ENCODE peak calls at places on chromosomes 6 and 20, in seven cellular contexts. One of them, this sample, is unnamed. For H3K27me3, the result is how much of the 10 kb centered on the place peaks cover.

GRCh38 chr6:128601060-128601459 is 80.7 kb upstream of the PTPRK start:
- DNase-seq in fibroblast of lung: peak
- DNase-seq in neural progenitor cell: no peak
- DNase-seq in hepatocyte: peak
- DNase-seq in endothelial cell of umbilical vein: peak
- DNase-seq in GM23338: no peak
- DNase-seq in PC-3: peak
- DNase-seq in this sample: no peak

GRCh38 chr20:24423794-24424307 is 45.6 kb upstream of the SYNDIG1 start:
- DNase-seq in hepatocyte: no peak
- DNase-seq in PC-3: no peak
- DNase-seq in fibroblast of lung: no peak
- DNase-seq in endothelial cell of umbilical vein: no peak
- DNase-seq in neural progenitor cell: no peak
- DNase-seq in GM23338: no peak
- DNase-seq in this sample: no peak

GRCh38 chr6:30061766-30062458 is 847 bp downstream of the POLR1H start:
- DNase-seq in fibroblast of lung: peak
- DNase-seq in endothelial cell of umbilical vein: no peak
- DNase-seq in hepatocyte: peak
- DNase-seq in PC-3: peak
- DNase-seq in GM23338: peak
- DNase-seq in neural progenitor cell: no peak
- DNase-seq in this sample: peak

GRCh38 chr6:152824666-152825065 is 74.1 kb downstream of the VIP start:
- DNase-seq in neural progenitor cell: no peak
- DNase-seq in fibroblast of lung: no peak
- DNase-seq in GM23338: no peak
- DNase-seq in hepatocyte: no peak
- DNase-seq in PC-3: no peak
- DNase-seq in endothelial cell of umbilical vein: no peak
- DNase-seq in this sample: no peak

GRCh38 chr6:3057063-3057462 is 11.2 kb upstream of the RIPK1 start:
- DNase-seq in endothelial cell of umbilical vein: no peak
- DNase-seq in fibroblast of lung: no peak
- DNase-seq in PC-3: no peak
- DNase-seq in GM23338: no peak
- DNase-seq in hepatocyte: no peak
- DNase-seq in neural progenitor cell: no peak
- DNase-seq in this sample: no peak

GRCh38 chr6:1091905-1092304 is 220.0 kb upstream of the FOXQ1 start:
- DNase-seq in neural progenitor cell: no peak
- DNase-seq in hepatocyte: peak
- DNase-seq in endothelial cell of umbilical vein: no peak
- DNase-seq in GM23338: no peak
- DNase-seq in PC-3: no peak
- DNase-seq in fibroblast of lung: no peak
- DNase-seq in this sample: no peak

GRCh38 chr6:69732640-69733039 is 64.2 kb downstream of the LMBRD1 start:
- DNase-seq in GM23338: no peak
- DNase-seq in fibroblast of lung: peak
- DNase-seq in neural progenitor cell: no peak
- DNase-seq in hepatocyte: peak
- DNase-seq in PC-3: peak
- DNase-seq in endothelial cell of umbilical vein: peak
- DNase-seq in this sample: no peak

GRCh38 chr20:15619341-15619740 is 953.9 kb downstream of the KIF16B start:
- DNase-seq in fibroblast of lung: no peak
- DNase-seq in GM23338: no peak
- DNase-seq in PC-3: no peak
- DNase-seq in neural progenitor cell: no peak
- DNase-seq in hepatocyte: no peak
- DNase-seq in endothelial cell of umbilical vein: no peak
- DNase-seq in this sample: no peak

GRCh38 chr20:15818651-15819071 is 754.6 kb downstream of the KIF16B start:
- DNase-seq in PC-3: peak
- DNase-seq in hepatocyte: no peak
- DNase-seq in GM23338: no peak
- DNase-seq in fibroblast of lung: no peak
- DNase-seq in neural progenitor cell: peak
- DNase-seq in endothelial cell of umbilical vein: no peak
- DNase-seq in this sample: peak

GRCh38 chr6:45658396-45658795 is 280.7 kb upstream of the SUPT3H start:
- DNase-seq in GM23338: no peak
- DNase-seq in endothelial cell of umbilical vein: no peak
- DNase-seq in hepatocyte: no peak
- DNase-seq in PC-3: no peak
- DNase-seq in fibroblast of lung: no peak
- DNase-seq in neural progenitor cell: no peak
- DNase-seq in this sample: no peak

GRCh38 chr6:110233769-110234374 is 53.6 kb downstream of the CDC40 start:
- DNase-seq in GM23338: no peak
- DNase-seq in endothelial cell of umbilical vein: no peak
- DNase-seq in hepatocyte: no peak
- DNase-seq in fibroblast of lung: peak
- DNase-seq in PC-3: no peak
- DNase-seq in neural progenitor cell: no peak
- DNase-seq in this sample: no peak

GRCh38 chr6:4853782-4854511 is 77.7 kb downstream of the CDYL start:
- DNase-seq in hepatocyte: peak
- DNase-seq in PC-3: peak
- DNase-seq in fibroblast of lung: no peak
- DNase-seq in neural progenitor cell: no peak
- DNase-seq in endothelial cell of umbilical vein: no peak
- DNase-seq in GM23338: no peak
- DNase-seq in this sample: peak

GRCh38 chr6:51843470-51844390 is 243.7 kb downstream of the PKHD1 start:
- DNase-seq in endothelial cell of umbilical vein: no peak
- DNase-seq in PC-3: no peak
- DNase-seq in neural progenitor cell: no peak
- DNase-seq in fibroblast of lung: no peak
- DNase-seq in GM23338: no peak
- DNase-seq in hepatocyte: no peak
- DNase-seq in this sample: no peak

GRCh38 chr6:152572395-152573061 is 64.6 kb downstream of the SYNE1 start:
- DNase-seq in PC-3: peak
- DNase-seq in endothelial cell of umbilical vein: peak
- DNase-seq in neural progenitor cell: no peak
- DNase-seq in fibroblast of lung: peak
- DNase-seq in GM23338: peak
- DNase-seq in hepatocyte: no peak
- DNase-seq in this sample: no peak

GRCh38 chr6:73085362-73085975 is 139.8 kb downstream of the KHDC1L start:
- DNase-seq in hepatocyte: no peak
- DNase-seq in neural progenitor cell: peak
- DNase-seq in GM23338: peak
- DNase-seq in fibroblast of lung: no peak
- DNase-seq in endothelial cell of umbilical vein: no peak
- DNase-seq in PC-3: no peak
- DNase-seq in this sample: no peak

GRCh38 chr20:50646483-50646996 is 44.8 kb downstream of the RIPOR3 start:
- DNase-seq in fibroblast of lung: peak
- DNase-seq in neural progenitor cell: no peak
- DNase-seq in endothelial cell of umbilical vein: no peak
- DNase-seq in GM23338: no peak
- DNase-seq in PC-3: peak
- DNase-seq in hepatocyte: no peak
- DNase-seq in this sample: no peak

GRCh38 chr20:62236200-62236599 is 2.1 kb upstream of the OSBPL2 start:
- DNase-seq in GM23338: no peak
- DNase-seq in fibroblast of lung: no peak
- DNase-seq in PC-3: no peak
- DNase-seq in hepatocyte: no peak
- DNase-seq in neural progenitor cell: no peak
- DNase-seq in endothelial cell of umbilical vein: no peak
- DNase-seq in this sample: no peak

GRCh38 chr6:44010411-44011349 is 116.6 kb downstream of the MRPL14 start:
- DNase-seq in fibroblast of lung: peak
- DNase-seq in endothelial cell of umbilical vein: no peak
- DNase-seq in hepatocyte: no peak
- DNase-seq in GM23338: no peak
- DNase-seq in PC-3: peak
- DNase-seq in neural progenitor cell: no peak
- DNase-seq in this sample: peak

GRCh38 chr6:44011350-44011925 is 115.8 kb downstream of the MRPL14 start:
- DNase-seq in fibroblast of lung: no peak
- DNase-seq in endothelial cell of umbilical vein: no peak
- DNase-seq in hepatocyte: no peak
- DNase-seq in neural progenitor cell: no peak
- DNase-seq in PC-3: peak
- DNase-seq in GM23338: no peak
- DNase-seq in this sample: no peak

GRCh38 chr6:44008821-44009370 is 118.4 kb downstream of the MRPL14 start:
- DNase-seq in hepatocyte: no peak
- DNase-seq in fibroblast of lung: no peak
- DNase-seq in neural progenitor cell: no peak
- DNase-seq in PC-3: no peak
- DNase-seq in endothelial cell of umbilical vein: no peak
- DNase-seq in GM23338: no peak
- DNase-seq in this sample: no peak

GRCh38 chr6:44009425-44010321 is 117.6 kb downstream of the MRPL14 start:
- DNase-seq in PC-3: peak
- DNase-seq in fibroblast of lung: no peak
- DNase-seq in hepatocyte: no peak
- DNase-seq in GM23338: no peak
- DNase-seq in endothelial cell of umbilical vein: no peak
- DNase-seq in neural progenitor cell: no peak
- DNase-seq in this sample: peak

DNA sequence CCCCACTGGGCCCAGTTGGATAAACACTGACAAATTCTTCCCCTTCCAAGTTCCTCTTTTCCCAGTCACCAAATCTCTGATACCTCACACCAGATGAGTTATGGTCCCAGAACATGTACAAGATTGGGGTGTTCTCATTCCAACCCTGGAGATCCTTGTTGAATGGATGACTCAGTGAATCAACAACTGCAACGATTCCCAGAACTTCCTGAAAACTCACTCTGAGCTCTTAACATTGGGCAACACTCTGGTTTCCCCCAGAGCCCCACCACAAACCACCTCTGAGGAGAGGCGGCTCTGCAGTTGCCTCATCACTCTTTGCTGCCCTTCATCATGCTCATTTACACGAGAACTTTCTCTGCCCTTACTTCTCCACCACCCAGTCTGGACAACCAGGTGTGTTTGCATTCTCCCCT is 115.2 kb downstream of the MRPL14 start:
- DNase-seq in hepatocyte: no peak
- DNase-seq in endothelial cell of umbilical vein: peak
- DNase-seq in neural progenitor cell: no peak
- DNase-seq in PC-3: peak
- DNase-seq in fibroblast of lung: peak
- DNase-seq in GM23338: no peak
- DNase-seq in this sample: peak
- TF ChIP-seq EZH2 in hepatocyte: no peak
- TF ChIP-seq EZH2 in endothelial cell of umbilical vein: no peak
- TF ChIP-seq EZH2 in neural progenitor cell: no peak
- TF ChIP-seq EZH2 in PC-3: no peak
- TF ChIP-seq EZH2 in fibroblast of lung: no peak
- TF ChIP-seq EZH2 in GM23338: no peak
- TF ChIP-seq EZH2 in this sample: no peak

GRCh38 chr20:5131502-5131901 is 4.7 kb downstream of the CDS2 start:
- DNase-seq in neural progenitor cell: no peak
- DNase-seq in GM23338: no peak
- DNase-seq in PC-3: no peak
- DNase-seq in endothelial cell of umbilical vein: no peak
- DNase-seq in hepatocyte: no peak
- DNase-seq in fibroblast of lung: no peak
- DNase-seq in this sample: no peak
- H3K4me3 ChIP-seq in neural progenitor cell: no peak
- H3K4me3 ChIP-seq in GM23338: no peak
- H3K4me3 ChIP-seq in PC-3: no peak
- H3K4me3 ChIP-seq in endothelial cell of umbilical vein: no peak
- H3K4me3 ChIP-seq in hepatocyte: no peak
- H3K4me3 ChIP-seq in fibroblast of lung: no peak
- H3K4me3 ChIP-seq in this sample: no peak

DNA sequence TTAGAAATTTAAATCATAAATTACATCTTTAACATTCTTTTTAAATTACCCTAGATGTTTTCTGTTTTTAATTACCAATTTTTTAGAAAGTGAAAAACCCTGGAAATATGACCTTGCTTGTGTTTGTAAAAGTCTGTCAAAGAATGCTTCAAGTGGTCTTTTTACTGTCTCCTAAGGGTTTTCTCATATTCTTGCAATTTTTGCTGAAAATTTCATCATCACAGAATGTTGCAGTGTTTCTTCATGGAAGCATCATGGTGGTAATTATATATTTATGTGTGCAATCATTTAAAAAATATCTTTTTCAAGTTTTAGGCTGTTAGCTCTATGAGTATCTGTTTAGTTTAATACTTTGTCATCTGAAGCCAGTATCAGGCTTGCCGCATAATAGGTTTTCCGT is 178.2 kb downstream of the HDGFL1 start:
- DNase-seq in fibroblast of lung: peak
- DNase-seq in endothelial cell of umbilical vein: no peak
- DNase-seq in GM23338: no peak
- DNase-seq in hepatocyte: no peak
- DNase-seq in neural progenitor cell: no peak
- DNase-seq in PC-3: no peak
- DNase-seq in this sample: no peak
- H3K27me3 ChIP-seq in fibroblast of lung: under half
- H3K27me3 ChIP-seq in endothelial cell of umbilical vein: under half
- H3K27me3 ChIP-seq in GM23338: under half
- H3K27me3 ChIP-seq in hepatocyte: under half
- H3K27me3 ChIP-seq in neural progenitor cell: under half
- H3K27me3 ChIP-seq in PC-3: under half
- H3K27me3 ChIP-seq in this sample: under half

GRCh38 chr20:64051033-64051452 is 1.6 kb upstream of the SOX18 start:
- DNase-seq in hepatocyte: no peak
- DNase-seq in fibroblast of lung: no peak
- DNase-seq in PC-3: no peak
- DNase-seq in GM23338: no peak
- DNase-seq in endothelial cell of umbilical vein: no peak
- DNase-seq in neural progenitor cell: no peak
- DNase-seq in this sample: no peak

GRCh38 chr20:64049060-64049886 is at the start of gene SOX18:
- DNase-seq in GM23338: peak
- DNase-seq in endothelial cell of umbilical vein: peak
- DNase-seq in fibroblast of lung: peak
- DNase-seq in PC-3: peak
- DNase-seq in neural progenitor cell: peak
- DNase-seq in hepatocyte: peak
- DNase-seq in this sample: no peak

GRCh38 chr20:64050261-64051032 is 1.0 kb upstream of the SOX18 start:
- DNase-seq in GM23338: peak
- DNase-seq in PC-3: no peak
- DNase-seq in neural progenitor cell: no peak
- DNase-seq in endothelial cell of umbilical vein: no peak
- DNase-seq in hepatocyte: no peak
- DNase-seq in fibroblast of lung: no peak
- DNase-seq in this sample: no peak

GRCh38 chr20:64048402-64049044 is 916 bp downstream of the SOX18 start:
- DNase-seq in neural progenitor cell: peak
- DNase-seq in GM23338: peak
- DNase-seq in fibroblast of lung: no peak
- DNase-seq in hepatocyte: no peak
- DNase-seq in PC-3: no peak
- DNase-seq in endothelial cell of umbilical vein: no peak
- DNase-seq in this sample: no peak

DNA sequence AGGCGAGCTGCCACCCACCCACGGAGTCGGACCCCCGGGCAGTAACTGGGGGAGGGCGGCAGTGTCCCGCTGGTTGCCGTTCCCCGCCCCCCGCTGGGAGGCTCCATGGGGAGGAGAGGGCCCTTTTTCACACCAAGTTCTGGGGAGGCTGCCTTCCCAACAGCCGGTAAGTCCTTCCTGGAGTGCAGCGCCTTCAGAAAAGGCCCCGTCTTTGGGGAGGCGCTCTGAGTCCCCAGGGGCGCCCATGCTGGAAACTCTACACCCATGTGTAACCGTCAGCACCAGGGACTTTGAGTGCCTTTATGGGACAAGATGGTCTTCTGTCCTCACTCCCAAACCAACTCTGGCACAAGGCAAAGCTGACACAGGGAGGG is 435 bp upstream of the SOX18 start:
- DNase-seq in hepatocyte: no peak
- DNase-seq in GM23338: no peak
- DNase-seq in fibroblast of lung: no peak
- DNase-seq in PC-3: no peak
- DNase-seq in endothelial cell of umbilical vein: peak
- DNase-seq in neural progenitor cell: no peak
- DNase-seq in this sample: no peak
- TF ChIP-seq EZH2 in hepatocyte: peak
- TF ChIP-seq EZH2 in GM23338: peak
- TF ChIP-seq EZH2 in fibroblast of lung: peak
- TF ChIP-seq EZH2 in PC-3: no peak
- TF ChIP-seq EZH2 in endothelial cell of umbilical vein: no peak
- TF ChIP-seq EZH2 in neural progenitor cell: peak
- TF ChIP-seq EZH2 in this sample: peak